ENCODE peak calls at places on chromosomes 6 and 20, in ten cellular contexts. One of them, this sample, is unnamed. For H3K4me1, the result is how much of the 10 kb centered on the place peaks cover.

GRCh38 chr6:137389150-137389664 is 105.0 kb downstream of the OLIG3 start:
- DNase-seq in left ventricle myocardium inferior: no peak
- DNase-seq in astrocyte: no peak
- DNase-seq in sigmoid colon: no peak
- DNase-seq in GM23248: no peak
- DNase-seq in Peyer's patch: no peak
- DNase-seq in HepG2: no peak
- DNase-seq in pancreas: no peak
- DNase-seq in lower lobe of right lung: no peak
- DNase-seq in A549: no peak
- DNase-seq in this sample: peak

GRCh38 chr6:161486326-161486725 is 212.5 kb upstream of the AGPAT4 start:
- DNase-seq in Peyer's patch: no peak
- DNase-seq in sigmoid colon: no peak
- DNase-seq in HepG2: no peak
- DNase-seq in lower lobe of right lung: no peak
- DNase-seq in astrocyte: peak
- DNase-seq in A549: peak
- DNase-seq in GM23248: peak
- DNase-seq in left ventricle myocardium inferior: no peak
- DNase-seq in pancreas: no peak
- DNase-seq in this sample: no peak

GRCh38 chr6:106334646-106335448 is 9.3 kb upstream of the ATG5 start:
- DNase-seq in lower lobe of right lung: peak
- DNase-seq in HepG2: peak
- DNase-seq in pancreas: peak
- DNase-seq in sigmoid colon: peak
- DNase-seq in A549: peak
- DNase-seq in GM23248: peak
- DNase-seq in left ventricle myocardium inferior: no peak
- DNase-seq in astrocyte: peak
- DNase-seq in Peyer's patch: peak
- DNase-seq in this sample: no peak

GRCh38 chr20:59033616-59034165 is 1.6 kb upstream of the ATP5F1E start:
- DNase-seq in astrocyte: no peak
- DNase-seq in pancreas: no peak
- DNase-seq in GM23248: no peak
- DNase-seq in left ventricle myocardium inferior: no peak
- DNase-seq in HepG2: no peak
- DNase-seq in A549: no peak
- DNase-seq in sigmoid colon: no peak
- DNase-seq in Peyer's patch: no peak
- DNase-seq in lower lobe of right lung: no peak
- DNase-seq in this sample: no peak

GRCh38 chr6:136923116-136923953 is 1.2 kb downstream of the SLC35D3 start:
- DNase-seq in sigmoid colon: no peak
- DNase-seq in GM23248: peak
- DNase-seq in left ventricle myocardium inferior: no peak
- DNase-seq in Peyer's patch: no peak
- DNase-seq in HepG2: no peak
- DNase-seq in astrocyte: no peak
- DNase-seq in lower lobe of right lung: no peak
- DNase-seq in A549: no peak
- DNase-seq in pancreas: no peak
- DNase-seq in this sample: no peak

GRCh38 chr20:58171796-58172425 is 56.5 kb downstream of the ANKRD60 start:
- DNase-seq in lower lobe of right lung: peak
- DNase-seq in A549: no peak
- DNase-seq in HepG2: no peak
- DNase-seq in sigmoid colon: no peak
- DNase-seq in pancreas: no peak
- DNase-seq in astrocyte: no peak
- DNase-seq in left ventricle myocardium inferior: no peak
- DNase-seq in GM23248: no peak
- DNase-seq in Peyer's patch: no peak
- DNase-seq in this sample: no peak

GRCh38 chr6:116412270-116412669 is 41.5 kb downstream of the DSE start:
- DNase-seq in sigmoid colon: peak
- DNase-seq in GM23248: peak
- DNase-seq in A549: no peak
- DNase-seq in pancreas: no peak
- DNase-seq in lower lobe of right lung: no peak
- DNase-seq in astrocyte: no peak
- DNase-seq in left ventricle myocardium inferior: no peak
- DNase-seq in Peyer's patch: no peak
- DNase-seq in HepG2: no peak
- DNase-seq in this sample: no peak

GRCh38 chr20:3430376-3431069 is 23.1 kb upstream of the DNAAF9 start:
- DNase-seq in A549: no peak
- DNase-seq in GM23248: no peak
- DNase-seq in sigmoid colon: no peak
- DNase-seq in Peyer's patch: no peak
- DNase-seq in lower lobe of right lung: no peak
- DNase-seq in astrocyte: peak
- DNase-seq in pancreas: no peak
- DNase-seq in left ventricle myocardium inferior: no peak
- DNase-seq in HepG2: no peak
- DNase-seq in this sample: no peak

GRCh38 chr6:143158113-143158581 is 97.5 kb downstream of the AIG1 start:
- DNase-seq in lower lobe of right lung: no peak
- DNase-seq in A549: no peak
- DNase-seq in HepG2: no peak
- DNase-seq in sigmoid colon: no peak
- DNase-seq in GM23248: peak
- DNase-seq in astrocyte: no peak
- DNase-seq in Peyer's patch: no peak
- DNase-seq in left ventricle myocardium inferior: no peak
- DNase-seq in pancreas: no peak
- DNase-seq in this sample: no peak

GRCh38 chr6:47153066-47153755 is 111.1 kb upstream of the ADGRF1 start:
- DNase-seq in A549: peak
- DNase-seq in left ventricle myocardium inferior: no peak
- DNase-seq in HepG2: peak
- DNase-seq in sigmoid colon: no peak
- DNase-seq in astrocyte: peak
- DNase-seq in lower lobe of right lung: no peak
- DNase-seq in pancreas: no peak
- DNase-seq in GM23248: peak
- DNase-seq in Peyer's patch: no peak
- DNase-seq in this sample: no peak

GRCh38 chr6:30767944-30768301 is 23.6 kb upstream of the IER3 start:
- DNase-seq in sigmoid colon: no peak
- DNase-seq in astrocyte: no peak
- DNase-seq in Peyer's patch: no peak
- DNase-seq in pancreas: no peak
- DNase-seq in lower lobe of right lung: no peak
- DNase-seq in left ventricle myocardium inferior: no peak
- DNase-seq in A549: no peak
- DNase-seq in HepG2: no peak
- DNase-seq in GM23248: no peak
- DNase-seq in this sample: no peak

GRCh38 chr6:30769853-30770160 is 25.5 kb upstream of the IER3 start:
- DNase-seq in Peyer's patch: no peak
- DNase-seq in left ventricle myocardium inferior: no peak
- DNase-seq in sigmoid colon: no peak
- DNase-seq in A549: no peak
- DNase-seq in GM23248: no peak
- DNase-seq in pancreas: no peak
- DNase-seq in lower lobe of right lung: no peak
- DNase-seq in astrocyte: no peak
- DNase-seq in HepG2: no peak
- DNase-seq in this sample: no peak

GRCh38 chr6:30769088-30769852 is 24.9 kb upstream of the IER3 start:
- DNase-seq in left ventricle myocardium inferior: no peak
- DNase-seq in HepG2: peak
- DNase-seq in sigmoid colon: peak
- DNase-seq in GM23248: peak
- DNase-seq in pancreas: no peak
- DNase-seq in Peyer's patch: peak
- DNase-seq in astrocyte: peak
- DNase-seq in A549: peak
- DNase-seq in lower lobe of right lung: peak
- DNase-seq in this sample: no peak

GRCh38 chr6:30767158-30767943 is 23.0 kb upstream of the IER3 start:
- DNase-seq in A549: no peak
- DNase-seq in Peyer's patch: no peak
- DNase-seq in astrocyte: no peak
- DNase-seq in HepG2: no peak
- DNase-seq in sigmoid colon: no peak
- DNase-seq in GM23248: no peak
- DNase-seq in left ventricle myocardium inferior: no peak
- DNase-seq in pancreas: no peak
- DNase-seq in lower lobe of right lung: no peak
- DNase-seq in this sample: no peak

DNA sequence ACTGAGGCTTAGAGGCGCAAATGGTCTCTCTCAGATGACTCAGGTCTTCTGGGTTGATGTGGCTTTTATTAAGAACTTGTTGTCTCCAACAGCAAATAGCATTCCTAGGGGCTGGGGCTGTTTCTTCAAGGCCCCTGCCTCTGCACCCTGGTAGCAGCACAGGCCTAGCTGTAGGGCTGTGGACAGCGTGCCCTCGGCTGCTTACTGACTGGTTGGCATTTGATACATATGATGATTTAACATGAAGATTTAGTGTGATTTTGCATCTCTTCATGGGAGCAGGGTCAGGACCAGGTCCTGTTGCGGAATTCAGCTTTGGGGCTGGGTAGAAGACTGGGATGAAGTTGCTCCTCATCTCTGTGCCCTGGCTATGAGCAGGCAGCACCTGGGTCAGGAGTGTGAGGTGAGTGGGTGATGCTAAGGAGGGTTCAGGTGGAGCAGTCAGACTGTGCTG is 24.3 kb upstream of the IER3 start:
- DNase-seq in lower lobe of right lung: no peak
- DNase-seq in GM23248: peak
- DNase-seq in A549: no peak
- DNase-seq in pancreas: no peak
- DNase-seq in left ventricle myocardium inferior: no peak
- DNase-seq in Peyer's patch: no peak
- DNase-seq in sigmoid colon: no peak
- DNase-seq in HepG2: no peak
- DNase-seq in astrocyte: peak
- DNase-seq in this sample: no peak
- H3K4me3 ChIP-seq in lower lobe of right lung: no peak
- H3K4me3 ChIP-seq in GM23248: peak
- H3K4me3 ChIP-seq in A549: no peak
- H3K4me3 ChIP-seq in pancreas: no peak
- H3K4me3 ChIP-seq in left ventricle myocardium inferior: no peak
- H3K4me3 ChIP-seq in Peyer's patch: no peak
- H3K4me3 ChIP-seq in sigmoid colon: no peak
- H3K4me3 ChIP-seq in HepG2: peak
- H3K4me3 ChIP-seq in astrocyte: no peak
- H3K4me3 ChIP-seq in this sample: no peak

GRCh38 chr6:15360300-15360699 is 114.4 kb downstream of the JARID2 start:
- DNase-seq in pancreas: no peak
- DNase-seq in astrocyte: no peak
- DNase-seq in left ventricle myocardium inferior: no peak
- DNase-seq in HepG2: no peak
- DNase-seq in sigmoid colon: no peak
- DNase-seq in Peyer's patch: no peak
- DNase-seq in A549: no peak
- DNase-seq in lower lobe of right lung: no peak
- DNase-seq in GM23248: no peak
- DNase-seq in this sample: no peak
- H3K4me1 ChIP-seq in pancreas: under half
- H3K4me1 ChIP-seq in astrocyte: under half
- H3K4me1 ChIP-seq in left ventricle myocardium inferior: half or more
- H3K4me1 ChIP-seq in HepG2: under half
- H3K4me1 ChIP-seq in sigmoid colon: under half
- H3K4me1 ChIP-seq in Peyer's patch: under half
- H3K4me1 ChIP-seq in A549: under half
- H3K4me1 ChIP-seq in lower lobe of right lung: under half
- H3K4me1 ChIP-seq in GM23248: under half
- H3K4me1 ChIP-seq in this sample: under half

GRCh38 chr20:36860811-36861624 is 14.9 kb upstream of the TLDC2 start:
- DNase-seq in HepG2: no peak
- DNase-seq in lower lobe of right lung: no peak
- DNase-seq in sigmoid colon: no peak
- DNase-seq in left ventricle myocardium inferior: no peak
- DNase-seq in A549: no peak
- DNase-seq in GM23248: no peak
- DNase-seq in pancreas: no peak
- DNase-seq in Peyer's patch: no peak
- DNase-seq in astrocyte: no peak
- DNase-seq in this sample: no peak
- H3K4me3 ChIP-seq in HepG2: peak
- H3K4me3 ChIP-seq in lower lobe of right lung: peak
- H3K4me3 ChIP-seq in sigmoid colon: peak
- H3K4me3 ChIP-seq in left ventricle myocardium inferior: peak
- H3K4me3 ChIP-seq in A549: peak
- H3K4me3 ChIP-seq in GM23248: peak
- H3K4me3 ChIP-seq in pancreas: no peak
- H3K4me3 ChIP-seq in Peyer's patch: peak
- H3K4me3 ChIP-seq in astrocyte: peak
- H3K4me3 ChIP-seq in this sample: peak

GRCh38 chr20:32358883-32359632 is 927 bp downstream of the ASXL1 start:
- DNase-seq in left ventricle myocardium inferior: peak
- DNase-seq in sigmoid colon: peak
- DNase-seq in GM23248: peak
- DNase-seq in HepG2: peak
- DNase-seq in pancreas: peak
- DNase-seq in Peyer's patch: peak
- DNase-seq in A549: peak
- DNase-seq in astrocyte: peak
- DNase-seq in lower lobe of right lung: peak
- DNase-seq in this sample: peak
- H3K4me1 ChIP-seq in left ventricle myocardium inferior: half or more
- H3K4me1 ChIP-seq in sigmoid colon: under half
- H3K4me1 ChIP-seq in GM23248: half or more
- H3K4me1 ChIP-seq in HepG2: half or more
- H3K4me1 ChIP-seq in pancreas: under half
- H3K4me1 ChIP-seq in Peyer's patch: under half
- H3K4me1 ChIP-seq in A549: half or more
- H3K4me1 ChIP-seq in astrocyte: under half
- H3K4me1 ChIP-seq in lower lobe of right lung: half or more
- H3K4me1 ChIP-seq in this sample: under half

GRCh38 chr20:54662064-54662463 is 186.7 kb downstream of the DOK5 start:
- DNase-seq in A549: no peak
- DNase-seq in Peyer's patch: no peak
- DNase-seq in lower lobe of right lung: no peak
- DNase-seq in pancreas: no peak
- DNase-seq in astrocyte: no peak
- DNase-seq in GM23248: no peak
- DNase-seq in HepG2: no peak
- DNase-seq in sigmoid colon: no peak
- DNase-seq in left ventricle myocardium inferior: no peak
- DNase-seq in this sample: no peak
- H3K4me3 ChIP-seq in A549: no peak
- H3K4me3 ChIP-seq in Peyer's patch: no peak
- H3K4me3 ChIP-seq in lower lobe of right lung: no peak
- H3K4me3 ChIP-seq in pancreas: no peak
- H3K4me3 ChIP-seq in astrocyte: no peak
- H3K4me3 ChIP-seq in GM23248: no peak
- H3K4me3 ChIP-seq in HepG2: no peak
- H3K4me3 ChIP-seq in sigmoid colon: no peak
- H3K4me3 ChIP-seq in left ventricle myocardium inferior: no peak
- H3K4me3 ChIP-seq in this sample: no peak

This sample was measured in tibial nerve.